ENCODE peak calls at places on chromosomes 2 and 18, in seven cellular contexts. Y is astrocyte, D is K562, N is left ventricle myocardium inferior, Z is AG09309, P is brain microvascular endothelial cell, I is GM10248. K is an unnamed sample.

GRCh38 chr18:3603460-3604259 is 153.7 kb downstream of the TGIF1 start:
- DNase-seq in Y (peak), D (peak), N (no peak), Z (peak), P (peak), I (no peak), K (peak)

GRCh38 chr18:36572135-36572856 is 256.5 kb downstream of the TPGS2 start:
- DNase-seq in Y (peak), D (peak), N (no peak), Z (peak), P (peak), I (peak), K (peak)

GRCh38 chr2:206442854-206443734 is at the start of gene ADAM23:
- DNase-seq in Y (peak), D (peak), N (peak), Z (no peak), P (peak), I (peak), K (no peak)

GRCh38 chr2:217837001-217837491 is 165.7 kb downstream of the TNS1 start:
- DNase-seq in Y (peak), D (no peak), N (peak), Z (peak), P (no peak), I (no peak), K (no peak)

GRCh38 chr2:20934226-20934625 is 109.6 kb downstream of the APOB start:
- DNase-seq in Y (no peak), D (no peak), N (no peak), Z (no peak), P (no peak), I (no peak), K (no peak)

GRCh38 chr2:241808701-241809382 is at the start of gene NEU4:
- DNase-seq in Y (no peak), D (no peak), N (peak), Z (no peak), P (no peak), I (no peak), K (no peak)

GRCh38 chr2:84946204-84947009 is 24.6 kb upstream of the KCMF1 start:
- DNase-seq in Y (peak), D (peak), N (no peak), Z (no peak), P (peak), I (peak), K (peak)

GRCh38 chr2:132416080-132416911 is at the start of gene GPR39:
- DNase-seq in Y (peak), D (peak), N (peak), Z (peak), P (peak), I (no peak), K (peak)

GRCh38 chr18:27109403-27109802 is 75.7 kb downstream of the CHST9 start:
- DNase-seq in Y (no peak), D (no peak), N (peak), Z (no peak), P (no peak), I (no peak), K (no peak)

GRCh38 chr2:12918841-12919445 is 202.2 kb downstream of the TRIB2 start:
- DNase-seq in Y (peak), D (no peak), N (peak), Z (peak), P (peak), I (no peak), K (no peak)

GRCh38 chr2:145431181-145431951 is 911.4 kb upstream of the ZEB2 start:
- DNase-seq in Y (no peak), D (peak), N (no peak), Z (no peak), P (no peak), I (no peak), K (no peak)

GRCh38 chr2:63056309-63057065 is 5.9 kb downstream of the OTX1 start:
- DNase-seq in Y (no peak), D (no peak), N (peak), Z (no peak), P (no peak), I (peak), K (no peak)

GRCh38 chr2:26674771-26675170 is 17.8 kb upstream of the KCNK3 start:
- DNase-seq in Y (no peak), D (no peak), N (no peak), Z (no peak), P (no peak), I (no peak), K (no peak)

GRCh38 chr2:21821697-21822227 is 698.0 kb downstream of the TDRD15 start:
- DNase-seq in Y (no peak), D (no peak), N (no peak), Z (no peak), P (no peak), I (no peak), K (no peak)

GRCh38 chr2:7621018-7621814 is 704.0 kb downstream of the RNF144A start:
- DNase-seq in Y (no peak), D (no peak), N (no peak), Z (no peak), P (peak), I (no peak), K (peak)

GRCh38 chr2:33322099-33322498 is 154.3 kb upstream of the RASGRP3 start:
- DNase-seq in Y (peak), D (no peak), N (no peak), Z (no peak), P (peak), I (no peak), K (no peak)

DNA sequence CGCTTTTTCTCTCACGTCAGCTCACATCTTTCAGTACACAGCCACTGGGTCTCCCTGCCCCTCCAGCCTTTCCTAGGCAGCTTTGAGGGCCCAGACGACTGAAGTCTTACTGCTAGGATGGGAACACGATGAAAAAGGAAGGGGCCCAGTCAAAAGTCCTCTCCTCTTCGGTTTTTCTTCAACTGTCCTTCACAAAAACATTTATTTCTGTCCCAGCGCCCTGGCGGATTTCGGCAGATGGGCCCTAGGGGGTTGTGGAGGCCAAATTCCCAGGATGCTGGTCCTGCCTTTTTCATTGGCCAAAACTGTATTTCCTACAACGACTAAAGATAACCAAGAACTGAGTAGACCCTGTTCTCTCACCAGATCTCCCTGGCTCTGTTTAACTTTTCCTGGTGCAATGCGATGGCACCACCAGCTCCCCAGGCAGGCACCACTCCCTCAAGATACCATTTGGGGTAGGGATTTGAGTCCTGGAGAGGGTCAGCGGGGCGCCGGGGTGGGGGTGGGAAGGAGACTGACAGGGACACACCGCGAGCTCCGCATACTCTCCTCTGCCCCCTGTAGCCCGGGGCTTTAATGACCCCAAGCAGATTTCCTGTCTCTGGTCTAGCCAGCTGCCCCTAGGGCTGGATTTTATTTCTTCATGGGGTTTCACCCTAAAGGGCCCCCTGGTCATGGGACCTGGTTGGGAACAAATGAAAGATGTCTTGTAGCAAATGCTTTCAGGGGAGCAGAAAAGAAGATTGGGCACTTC is 7.4 kb downstream of the SIX2 start:
- DNase-seq in Y (no peak), D (no peak), N (no peak), Z (no peak), P (no peak), I (no peak), K (no peak)
- TF ChIP-seq CTCF in Y (no peak), D (no peak), N (no peak), Z (no peak), P (peak), I (no peak), K (no peak)

GRCh38 chr2:1600191-1601063 is 143.9 kb downstream of the PXDN start:
- DNase-seq in Y (no peak), D (no peak), N (no peak), Z (no peak), P (no peak), I (no peak), K (no peak)

GRCh38 chr2:1598041-1598710 is 146.1 kb downstream of the PXDN start:
- DNase-seq in Y (no peak), D (no peak), N (no peak), Z (no peak), P (no peak), I (no peak), K (no peak)

GRCh38 chr2:1601064-1601405 is 143.3 kb downstream of the PXDN start:
- DNase-seq in Y (no peak), D (no peak), N (no peak), Z (no peak), P (no peak), I (no peak), K (no peak)

GRCh38 chr2:1598800-1599199 is 145.5 kb downstream of the PXDN start:
- DNase-seq in Y (no peak), D (no peak), N (no peak), Z (no peak), P (no peak), I (no peak), K (no peak)

GRCh38 chr2:1599301-1600085 is 144.8 kb downstream of the PXDN start:
- DNase-seq in Y (no peak), D (no peak), N (no peak), Z (no peak), P (no peak), I (no peak), K (no peak)
- TF ChIP-seq CTCF in Y (no peak), D (no peak), N (no peak), Z (no peak), P (no peak), I (no peak), K (no peak)

GRCh38 chr18:32261003-32261402 is 71.2 kb downstream of the MEP1B start:
- DNase-seq in Y (no peak), D (no peak), N (no peak), Z (no peak), P (no peak), I (no peak), K (no peak)
- TF ChIP-seq CTCF in Y (peak), D (no peak), N (no peak), Z (no peak), P (peak), I (no peak), K (no peak)

DNA sequence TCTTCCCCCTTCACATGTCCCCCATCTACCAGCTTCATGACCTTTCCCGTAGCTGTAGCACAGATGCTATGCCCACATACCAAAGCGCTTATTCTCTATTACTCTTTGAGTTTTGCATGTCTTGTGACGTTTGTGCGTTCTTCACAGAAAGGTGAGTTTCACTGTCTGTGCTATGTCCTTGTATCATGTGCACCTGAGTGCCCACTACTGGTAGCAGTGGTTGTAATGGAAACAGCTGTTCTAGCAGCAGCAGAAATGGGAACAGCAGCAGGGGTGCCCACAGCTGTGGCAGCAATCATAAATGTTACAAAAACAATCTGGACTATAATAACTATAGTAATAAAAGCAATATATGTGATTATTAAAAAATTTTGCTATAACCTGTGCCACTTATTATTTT is 127.1 kb downstream of the STK39 start:
- DNase-seq in Y (no peak), D (no peak), N (no peak), Z (no peak), P (no peak), I (no peak), K (no peak)
- TF ChIP-seq CTCF in Y (no peak), D (no peak), N (no peak), Z (peak), P (peak), I (no peak), K (no peak)

GRCh38 chr2:56292966-56293365 is 109.2 kb downstream of the CCDC85A start:
- DNase-seq in Y (no peak), D (no peak), N (no peak), Z (no peak), P (no peak), I (no peak), K (no peak)

GRCh38 chr2:56297671-56298070 is 113.9 kb downstream of the CCDC85A start:
- DNase-seq in Y (no peak), D (no peak), N (no peak), Z (no peak), P (no peak), I (no peak), K (no peak)

GRCh38 chr2:56291711-56292110 is 107.9 kb downstream of the CCDC85A start:
- DNase-seq in Y (no peak), D (no peak), N (no peak), Z (no peak), P (no peak), I (no peak), K (no peak)

GRCh38 chr2:56299166-56299806 is 115.5 kb downstream of the CCDC85A start:
- DNase-seq in Y (peak), D (no peak), N (no peak), Z (no peak), P (no peak), I (no peak), K (no peak)

DNA sequence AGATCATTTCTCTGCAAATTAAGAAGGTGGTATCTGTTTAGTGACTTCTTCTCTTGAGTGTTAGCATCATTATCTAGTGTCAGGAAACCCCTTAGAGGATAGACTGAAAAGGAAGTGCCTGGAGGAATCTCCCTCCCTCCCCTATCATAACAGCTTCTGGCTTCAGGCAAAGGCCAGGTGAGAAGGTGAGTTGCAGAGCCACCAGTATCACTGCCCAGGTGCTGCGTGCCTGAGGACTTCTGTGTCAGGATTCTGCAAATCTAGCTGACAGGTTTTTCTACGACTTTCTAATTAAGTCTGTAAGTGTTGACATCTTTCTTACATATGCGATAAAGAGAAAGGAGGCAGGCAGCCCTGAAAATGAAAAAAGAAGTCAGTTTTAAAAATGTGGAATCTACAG is 111.9 kb downstream of the CCDC85A start:
- DNase-seq in Y (no peak), D (no peak), N (no peak), Z (no peak), P (no peak), I (no peak), K (no peak)
- TF ChIP-seq CTCF in Y (no peak), D (no peak), N (no peak), Z (no peak), P (no peak), I (no peak), K (no peak)

DNA sequence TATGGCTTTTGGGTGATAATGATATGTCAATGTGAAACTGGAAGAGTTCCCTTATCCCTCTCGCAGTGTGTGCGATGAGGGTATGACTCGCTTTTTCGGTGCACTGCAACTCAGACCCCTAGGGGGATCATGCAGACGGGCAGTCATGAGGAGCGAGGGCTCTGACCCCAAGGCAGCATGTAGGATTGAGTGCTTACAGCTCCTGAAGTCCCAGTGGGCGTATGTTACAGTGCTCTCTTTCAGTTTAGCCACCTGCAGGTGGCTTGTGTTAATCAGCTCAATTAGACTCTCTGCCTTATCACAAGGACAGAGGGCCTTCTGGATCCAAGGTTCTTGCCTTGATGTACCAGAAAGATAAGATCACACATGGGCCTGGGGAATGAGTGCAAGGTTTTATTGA is 1269.9 kb upstream of the GYPC start:
- DNase-seq in Y (no peak), D (no peak), N (no peak), Z (no peak), P (no peak), I (no peak), K (no peak)
- TF ChIP-seq CTCF in Y (no peak), D (no peak), N (no peak), Z (no peak), P (no peak), I (no peak), K (no peak)

GRCh38 chr18:58321986-58322385 is 278.0 kb downstream of the NEDD4L start:
- DNase-seq in Y (peak), D (peak), N (peak), Z (peak), P (peak), I (peak), K (peak)

GRCh38 chr18:58324824-58325520 is 280.9 kb downstream of the NEDD4L start:
- DNase-seq in Y (no peak), D (no peak), N (no peak), Z (no peak), P (no peak), I (no peak), K (no peak)

GRCh38 chr18:58316943-58317342 is 272.9 kb downstream of the NEDD4L start:
- DNase-seq in Y (no peak), D (no peak), N (no peak), Z (no peak), P (no peak), I (peak), K (no peak)

GRCh38 chr18:58319719-58320118 is 275.7 kb downstream of the NEDD4L start:
- DNase-seq in Y (no peak), D (no peak), N (no peak), Z (no peak), P (no peak), I (no peak), K (no peak)

GRCh38 chr18:58320907-58321561 is 277.0 kb downstream of the NEDD4L start:
- DNase-seq in Y (no peak), D (no peak), N (no peak), Z (no peak), P (no peak), I (no peak), K (no peak)
- TF ChIP-seq CTCF in Y (no peak), D (no peak), N (no peak), Z (no peak), P (peak), I (no peak), K (no peak)

GRCh38 chr2:158381978-158382377 is 74.6 kb downstream of the CCDC148 start:
- DNase-seq in Y (no peak), D (no peak), N (no peak), Z (no peak), P (no peak), I (no peak), K (no peak)

GRCh38 chr2:158380786-158381185 is 75.8 kb downstream of the CCDC148 start:
- DNase-seq in Y (no peak), D (no peak), N (no peak), Z (no peak), P (no peak), I (no peak), K (no peak)

GRCh38 chr2:158385646-158386045 is 70.9 kb downstream of the CCDC148 start:
- DNase-seq in Y (no peak), D (no peak), N (no peak), Z (no peak), P (no peak), I (no peak), K (no peak)

GRCh38 chr2:158378926-158379325 is 77.6 kb downstream of the CCDC148 start:
- DNase-seq in Y (no peak), D (no peak), N (no peak), Z (peak), P (no peak), I (no peak), K (no peak)

GRCh38 chr2:158381205-158381604 is 75.3 kb downstream of the CCDC148 start:
- DNase-seq in Y (no peak), D (no peak), N (no peak), Z (no peak), P (no peak), I (no peak), K (no peak)
- TF ChIP-seq CTCF in Y (no peak), D (no peak), N (no peak), Z (no peak), P (no peak), I (no peak), K (no peak)

DNA sequence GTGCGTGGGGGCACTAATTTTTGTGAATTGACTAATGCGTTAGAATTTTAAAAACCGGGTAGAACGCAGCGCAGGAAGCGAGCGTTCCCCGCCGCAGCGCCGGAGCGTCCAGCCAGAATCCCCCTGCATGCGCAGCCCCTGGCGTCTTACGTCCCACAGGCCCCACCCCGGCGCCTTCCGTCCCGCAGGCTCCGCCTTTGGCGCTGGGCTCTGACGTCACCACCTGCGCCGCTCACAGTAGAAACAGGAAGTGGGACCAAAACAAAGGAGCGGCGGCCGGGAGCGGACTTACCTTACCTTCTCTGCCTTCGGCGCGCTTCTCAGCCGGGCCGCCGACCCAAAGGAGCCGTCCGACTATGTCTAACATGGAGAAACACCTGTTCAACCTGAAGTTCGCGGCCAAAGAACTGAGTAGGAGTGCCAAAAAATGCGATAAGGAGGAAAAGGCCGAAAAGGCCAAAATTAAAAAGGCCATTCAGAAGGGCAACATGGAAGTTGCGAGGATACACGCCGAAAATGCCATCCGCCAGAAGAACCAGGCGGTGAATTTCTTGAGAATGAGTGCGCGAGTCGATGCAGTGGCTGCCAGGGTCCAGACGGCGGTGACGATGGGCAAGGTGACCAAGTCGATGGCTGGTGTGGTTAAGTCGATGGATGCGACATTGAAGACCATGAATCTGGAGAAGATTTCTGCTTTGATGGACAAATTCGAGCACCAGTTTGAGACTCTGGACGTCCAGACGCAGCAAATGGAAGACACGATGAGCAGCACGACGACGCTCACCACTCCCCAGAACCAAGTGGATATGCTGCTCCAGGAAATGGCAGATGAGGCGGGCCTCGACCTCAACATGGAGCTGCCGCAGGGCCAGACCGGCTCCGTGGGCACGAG is at the start of gene CHMP1B:
- DNase-seq in Y (peak), D (peak), N (peak), Z (peak), P (peak), I (peak), K (peak)
- TF ChIP-seq CTCF in Y (no peak), D (peak), N (no peak), Z (no peak), P (no peak), I (no peak), K (peak)